ENCODE peak calls at places on chromosomes 4 and X, in ten cellular contexts. S, A, K, J, N, Y, V, H, B and I are unnamed samples.

GRCh38 chrX:31423575-31424284 is 351.9 kb upstream of the FTHL17 start:
- DNase-seq in V (no peak), H (peak), Y (no peak), B (peak), K (peak), A (no peak), J (peak), N (no peak), S (no peak), I (peak)

GRCh38 chr4:71231073-71231752 is 107.6 kb upstream of the SLC4A4 start:
- DNase-seq in N (no peak), Y (no peak), V (no peak), J (peak), B (peak), K (peak), A (no peak), S (no peak), H (no peak), I (peak)

GRCh38 chr4:4864443-4864939 is 5.0 kb downstream of the MSX1 start:
- DNase-seq in V (no peak), N (no peak), K (no peak), B (peak), H (no peak), A (no peak), S (no peak), Y (no peak), J (no peak), I (no peak)

GRCh38 chr4:177041356-177041755 is 248.6 kb upstream of the VEGFC start:
- DNase-seq in H (no peak), K (peak), N (no peak), Y (no peak), B (no peak), V (no peak), J (no peak), A (no peak), S (no peak), I (no peak)

GRCh38 chr4:6221851-6222760 is 21.8 kb upstream of the JAKMIP1 start:
- DNase-seq in B (peak), A (no peak), Y (no peak), K (no peak), H (no peak), V (no peak), J (peak), S (no peak), N (no peak), I (no peak)

GRCh38 chr4:178316211-178316610 is 874.0 kb upstream of the AGA start:
- DNase-seq in N (no peak), H (no peak), V (no peak), K (no peak), J (no peak), Y (no peak), B (no peak), A (no peak), S (no peak), I (no peak)

GRCh38 chrX:41507899-41508298 is 60.8 kb downstream of the NYX start:
- DNase-seq in S (no peak), J (no peak), N (no peak), K (no peak), Y (no peak), H (no peak), V (no peak), B (no peak), A (no peak), I (no peak)

GRCh38 chr4:180827610-180828009 is 1415.6 kb upstream of the TENM3 start:
- DNase-seq in J (peak), H (no peak), B (no peak), Y (no peak), N (no peak), V (no peak), A (no peak), K (peak), S (no peak), I (no peak)

GRCh38 chrX:40260123-40260751 is 162.5 kb upstream of the BCOR start:
- DNase-seq in B (peak), S (no peak), Y (no peak), V (no peak), K (no peak), N (no peak), J (peak), H (no peak), A (no peak), I (no peak)

GRCh38 chr4:98716796-98717195 is 58.4 kb upstream of the TSPAN5 start:
- DNase-seq in S (no peak), K (no peak), H (no peak), Y (no peak), N (no peak), A (no peak), J (no peak), V (no peak), B (no peak), I (no peak)

GRCh38 chr4:33954759-33955158 is 2289.6 kb downstream of the ARAP2 start:
- DNase-seq in Y (no peak), H (no peak), A (no peak), K (no peak), J (no peak), S (no peak), B (peak), V (no peak), N (no peak), I (no peak)

GRCh38 chrX:41384041-41384705 is 50.2 kb downstream of the DDX3X start:
- DNase-seq in Y (peak), N (peak), J (peak), H (no peak), B (peak), S (peak), V (no peak), K (peak), A (no peak), I (no peak)

GRCh38 chr4:156764846-156765245 is 206.8 kb downstream of the PDGFC start:
- DNase-seq in S (no peak), N (no peak), H (no peak), V (no peak), A (no peak), B (no peak), K (no peak), Y (no peak), J (no peak), I (no peak)

GRCh38 chrX:78747471-78747870 is at the start of gene LPAR4:
- DNase-seq in V (no peak), N (no peak), Y (no peak), K (no peak), B (peak), A (no peak), S (no peak), H (no peak), J (peak), I (no peak)

GRCh38 chr4:73841243-73841925 is 4.9 kb downstream of the CXCL6 start:
- DNase-seq in B (no peak), J (no peak), A (no peak), K (peak), V (no peak), N (no peak), H (no peak), S (no peak), Y (no peak), I (no peak)

GRCh38 chr4:128810331-128810870 is 901 bp downstream of the JADE1 start:
- DNase-seq in A (no peak), K (peak), B (peak), Y (no peak), V (no peak), S (no peak), N (no peak), H (no peak), J (peak), I (no peak)

GRCh38 chr4:770022-770421 is 55.9 kb downstream of the CPLX1 start:
- DNase-seq in H (no peak), S (no peak), Y (no peak), K (no peak), J (no peak), B (peak), V (no peak), N (no peak), A (no peak), I (no peak)

GRCh38 chrX:9866633-9867032 is 80.4 kb downstream of the SHROOM2 start:
- DNase-seq in J (peak), V (no peak), S (no peak), H (no peak), A (no peak), N (no peak), K (no peak), Y (no peak), B (no peak), I (no peak)

GRCh38 chr4:141174457-141174856 is 41.2 kb upstream of the RNF150 start:
- DNase-seq in J (no peak), S (no peak), A (no peak), N (no peak), V (no peak), H (no peak), K (no peak), B (no peak), Y (no peak), I (no peak)